ENCODE peak calls at places on chromosome 7, in ten cellular contexts. O is D341Med; R is cardiac muscle cell; X is ureter; C is EL; L is AG09309; Z is activated T-helper 1 cell treated with Interleukin-2 at 50 U/mL for 16 hours; V is GF-D8; W is activated CD4-positive, alpha-beta T cell treated with anti-CD3 and anti-CD28 coated beads, Interleukin-2, amount 50 U/mL, for 24 hours; D is activated CD8-positive, alpha-beta memory T cell treated with anti-CD3 and anti-CD28 coated beads for 24 hours. K is an unnamed sample.

GRCh38 chr7:73768661-73769480 is 1.2 kb downstream of the CLDN3 start:
- DNase-seq in Z (no peak), O (no peak), V (no peak), L (no peak), D (no peak), X (no peak), C (no peak), R (no peak), W (no peak), K (no peak)

GRCh38 chr7:35831208-35831607 is 30.4 kb downstream of the SEPTIN7 start:
- DNase-seq in O (no peak), W (no peak), D (no peak), X (no peak), R (peak; percentile 6), V (no peak), L (no peak), C (peak; percentile 61), Z (no peak), K (no peak)

GRCh38 chr7:82235710-82236109 is 207.9 kb downstream of the CACNA2D1 start:
- DNase-seq in L (no peak), V (no peak), X (no peak), Z (no peak), W (no peak), D (no peak), R (no peak), C (peak; percentile 15), O (no peak), K (no peak)

GRCh38 chr7:150824379-150825177 is 24.0 kb downstream of the TMEM176A start:
- DNase-seq in V (no peak), R (no peak), O (no peak), Z (no peak), L (no peak), W (no peak), C (no peak), X (no peak), D (no peak), K (no peak)

GRCh38 chr7:116542618-116543017 is 17.8 kb downstream of the CAV1 start:
- DNase-seq in D (no peak), R (no peak), Z (no peak), W (no peak), V (no peak), C (peak; percentile 79), L (no peak), O (no peak), X (no peak), K (no peak)

GRCh38 chr7:135670179-135670578 is 7.9 kb downstream of the STMP1 start:
- DNase-seq in O (no peak), R (no peak), D (no peak), X (no peak), C (peak; percentile 79), Z (no peak), V (no peak), W (no peak), L (no peak), K (no peak)

GRCh38 chr7:618539-619355 is 99.1 kb upstream of the PDGFA start:
- DNase-seq in Z (peak; percentile 55), D (peak; percentile 78), W (peak; percentile 54), L (no peak), O (no peak), X (no peak), V (peak; percentile 98), C (no peak), R (no peak), K (no peak)

GRCh38 chr7:151086802-151087246 is 549 bp downstream of the AGAP3 start:
- DNase-seq in Z (no peak), W (no peak), R (peak; percentile 61), O (peak; percentile 57), L (no peak), C (peak; percentile 49), D (peak; percentile 74), X (no peak), V (no peak), K (no peak)

GRCh38 chr7:42726066-42726785 is 185.6 kb downstream of the C7orf25 start:
- DNase-seq in Z (no peak), W (no peak), O (no peak), R (no peak), D (no peak), V (no peak), X (no peak), L (peak; percentile 34), C (no peak), K (no peak)

GRCh38 chr7:91089382-91089963 is 174.8 kb upstream of the FZD1 start:
- DNase-seq in Z (no peak), D (no peak), V (no peak), C (peak; percentile 52), O (peak; percentile 44), L (no peak), R (peak; percentile 38), W (no peak), X (no peak), K (peak; percentile 51)

GRCh38 chr7:143882611-143883078 is 19.3 kb downstream of the TCAF1 start:
- DNase-seq in C (peak; percentile 72), O (peak; percentile 77), W (no peak), D (no peak), R (peak; percentile 85), V (no peak), X (peak; percentile 66), Z (no peak), L (no peak), K (peak; percentile 26)

GRCh38 chr7:41592794-41593193 is 110.1 kb downstream of the INHBA start:
- DNase-seq in R (no peak), V (no peak), C (no peak), O (no peak), X (no peak), L (no peak), Z (no peak), D (no peak), W (no peak), K (no peak)

GRCh38 chr7:33578166-33578565 is 327.2 kb upstream of the BMPER start:
- DNase-seq in X (no peak), C (no peak), W (no peak), D (no peak), L (no peak), R (no peak), Z (no peak), O (no peak), V (no peak), K (no peak)

GRCh38 chr7:122199171-122199570 is 55.1 kb upstream of the AASS start:
- DNase-seq in R (no peak), W (no peak), D (no peak), C (peak; percentile 44), L (no peak), O (no peak), X (no peak), Z (no peak), V (no peak), K (no peak)

GRCh38 chr7:39016609-39017008 is 38.9 kb downstream of the POU6F2 start:
- DNase-seq in C (no peak), D (no peak), R (no peak), V (no peak), Z (no peak), W (no peak), L (no peak), O (no peak), X (peak; percentile 50), K (no peak)

GRCh38 chr7:64685741-64686140 is 19.8 kb downstream of the ZNF107 start:
- DNase-seq in R (no peak), C (no peak), L (no peak), W (no peak), Z (no peak), O (no peak), V (no peak), X (no peak), D (no peak), K (peak; percentile 11)

GRCh38 chr7:95298091-95298490 is 26.2 kb downstream of the PON1 start:
- DNase-seq in C (no peak), D (no peak), V (no peak), O (no peak), R (no peak), Z (no peak), L (no peak), W (no peak), X (no peak), K (no peak)

GRCh38 chr7:128022631-128023532 is 8.4 kb downstream of the LRRC4 start:
- DNase-seq in O (no peak), C (peak; percentile 80), V (peak; percentile 8), R (no peak), X (no peak), L (peak; percentile 62), Z (no peak), W (no peak), D (no peak), K (no peak)

GRCh38 chr7:44979481-44980392 is 922 bp upstream of the MYO1G start:
- DNase-seq in V (no peak), L (no peak), X (no peak), Z (no peak), C (peak; percentile 57), W (no peak), O (peak; percentile 22), R (no peak), D (peak; percentile 74), K (no peak)

GRCh38 chr7:74485611-74486010 is 31.9 kb downstream of the GTF2IRD1 start:
- DNase-seq in V (no peak), Z (no peak), R (no peak), C (no peak), W (no peak), D (no peak), O (no peak), X (no peak), L (no peak), K (no peak)

GRCh38 chr7:107186242-107186641 is 17.4 kb downstream of the HBP1 start:
- DNase-seq in X (no peak), O (no peak), D (no peak), L (no peak), W (no peak), R (no peak), C (no peak), V (no peak), Z (no peak), K (no peak)

GRCh38 chr7:138097064-138097741 is 20.9 kb downstream of the AKR1D1 start:
- DNase-seq in Z (no peak), W (no peak), R (peak; percentile 53), V (no peak), L (no peak), X (no peak), D (no peak), O (peak; percentile 36), C (peak; percentile 34), K (no peak)